ENCODE peak calls at places on chromosomes 4 and X, in seven cellular contexts. One of them, this sample, is unnamed. For H3K9me3, the result is how much of the 10 kb centered on the place peaks cover.

GRCh38 chrX:74449322-74449936 is 28.1 kb downstream of the SLC16A2 start:
- DNase-seq in SK-N-SH: no peak
- DNase-seq in neural progenitor cell: no peak
- DNase-seq in PC-3: peak
- DNase-seq in MM.1S: no peak
- DNase-seq in HCT116: peak
- DNase-seq in hepatocyte: no peak
- DNase-seq in this sample: no peak

GRCh38 chr4:78047366-78047765 is 9.8 kb upstream of the FRAS1 start:
- DNase-seq in SK-N-SH: no peak
- DNase-seq in neural progenitor cell: no peak
- DNase-seq in PC-3: no peak
- DNase-seq in MM.1S: no peak
- DNase-seq in HCT116: no peak
- DNase-seq in hepatocyte: no peak
- DNase-seq in this sample: no peak

GRCh38 chrX:125953769-125954168 is 212.3 kb downstream of the DCAF12L2 start:
- DNase-seq in SK-N-SH: no peak
- DNase-seq in neural progenitor cell: no peak
- DNase-seq in PC-3: no peak
- DNase-seq in MM.1S: no peak
- DNase-seq in HCT116: no peak
- DNase-seq in hepatocyte: no peak
- DNase-seq in this sample: no peak

GRCh38 chr4:6403400-6403685 is 69.1 kb downstream of the PPP2R2C start:
- DNase-seq in SK-N-SH: no peak
- DNase-seq in neural progenitor cell: no peak
- DNase-seq in PC-3: no peak
- DNase-seq in MM.1S: no peak
- DNase-seq in HCT116: no peak
- DNase-seq in hepatocyte: no peak
- DNase-seq in this sample: no peak

GRCh38 chr4:112817933-112818921 is 181.3 kb downstream of the LARP7 start:
- DNase-seq in SK-N-SH: peak
- DNase-seq in neural progenitor cell: peak
- DNase-seq in PC-3: peak
- DNase-seq in MM.1S: peak
- DNase-seq in HCT116: peak
- DNase-seq in hepatocyte: peak
- DNase-seq in this sample: no peak

GRCh38 chrX:46573331-46573895 is at the start of gene CHST7:
- DNase-seq in SK-N-SH: peak
- DNase-seq in neural progenitor cell: peak
- DNase-seq in PC-3: peak
- DNase-seq in MM.1S: peak
- DNase-seq in HCT116: peak
- DNase-seq in hepatocyte: peak
- DNase-seq in this sample: peak

GRCh38 chr4:8472689-8473197 is 32.2 kb downstream of the TRMT44 start:
- DNase-seq in SK-N-SH: no peak
- DNase-seq in neural progenitor cell: no peak
- DNase-seq in PC-3: peak
- DNase-seq in MM.1S: no peak
- DNase-seq in HCT116: no peak
- DNase-seq in hepatocyte: peak
- DNase-seq in this sample: no peak

GRCh38 chrX:48703228-48703627 is 6.7 kb downstream of the SUV39H1 start:
- DNase-seq in SK-N-SH: no peak
- DNase-seq in neural progenitor cell: no peak
- DNase-seq in PC-3: no peak
- DNase-seq in MM.1S: no peak
- DNase-seq in HCT116: no peak
- DNase-seq in hepatocyte: no peak
- DNase-seq in this sample: no peak

GRCh38 chrX:40474205-40474626 is 106.6 kb upstream of the ATP6AP2 start:
- DNase-seq in SK-N-SH: peak
- DNase-seq in neural progenitor cell: peak
- DNase-seq in PC-3: no peak
- DNase-seq in MM.1S: no peak
- DNase-seq in HCT116: no peak
- DNase-seq in hepatocyte: peak
- DNase-seq in this sample: no peak

GRCh38 chrX:134545524-134545923 is 85.6 kb downstream of the HPRT1 start:
- DNase-seq in SK-N-SH: no peak
- DNase-seq in neural progenitor cell: no peak
- DNase-seq in PC-3: no peak
- DNase-seq in MM.1S: no peak
- DNase-seq in HCT116: no peak
- DNase-seq in hepatocyte: no peak
- DNase-seq in this sample: no peak

GRCh38 chr4:20074450-20074849 is 177.3 kb upstream of the SLIT2 start:
- DNase-seq in SK-N-SH: no peak
- DNase-seq in neural progenitor cell: no peak
- DNase-seq in PC-3: peak
- DNase-seq in MM.1S: no peak
- DNase-seq in HCT116: no peak
- DNase-seq in hepatocyte: peak
- DNase-seq in this sample: no peak

GRCh38 chr4:23822181-23822580 is 67.7 kb downstream of the PPARGC1A start:
- DNase-seq in SK-N-SH: no peak
- DNase-seq in neural progenitor cell: no peak
- DNase-seq in PC-3: no peak
- DNase-seq in MM.1S: no peak
- DNase-seq in HCT116: no peak
- DNase-seq in hepatocyte: no peak
- DNase-seq in this sample: no peak

GRCh38 chrX:18890724-18891560 is 93.0 kb downstream of the PHKA2 start:
- DNase-seq in SK-N-SH: no peak
- DNase-seq in neural progenitor cell: no peak
- DNase-seq in PC-3: no peak
- DNase-seq in MM.1S: no peak
- DNase-seq in HCT116: no peak
- DNase-seq in hepatocyte: no peak
- DNase-seq in this sample: no peak

GRCh38 chr4:8366601-8367000 is 73.9 kb downstream of the ACOX3 start:
- DNase-seq in SK-N-SH: no peak
- DNase-seq in neural progenitor cell: no peak
- DNase-seq in PC-3: no peak
- DNase-seq in MM.1S: no peak
- DNase-seq in HCT116: no peak
- DNase-seq in hepatocyte: no peak
- DNase-seq in this sample: no peak

GRCh38 chr4:152200776-152201333 is 335.0 kb downstream of the FBXW7 start:
- DNase-seq in SK-N-SH: no peak
- DNase-seq in neural progenitor cell: no peak
- DNase-seq in PC-3: no peak
- DNase-seq in MM.1S: no peak
- DNase-seq in HCT116: no peak
- DNase-seq in hepatocyte: no peak
- DNase-seq in this sample: no peak

GRCh38 chrX:66815227-66815626 is 176.3 kb upstream of the EDA2R start:
- DNase-seq in SK-N-SH: no peak
- DNase-seq in neural progenitor cell: no peak
- DNase-seq in PC-3: no peak
- DNase-seq in MM.1S: no peak
- DNase-seq in HCT116: no peak
- DNase-seq in hepatocyte: no peak
- DNase-seq in this sample: no peak

GRCh38 chr4:41933997-41934812 is 1.0 kb upstream of the TMEM33 start:
- DNase-seq in SK-N-SH: no peak
- DNase-seq in neural progenitor cell: no peak
- DNase-seq in PC-3: no peak
- DNase-seq in MM.1S: no peak
- DNase-seq in HCT116: peak
- DNase-seq in hepatocyte: no peak
- DNase-seq in this sample: no peak

GRCh38 chr4:139188648-139189416 is 11.8 kb upstream of the ELF2 start:
- DNase-seq in SK-N-SH: no peak
- DNase-seq in neural progenitor cell: no peak
- DNase-seq in PC-3: no peak
- DNase-seq in MM.1S: no peak
- DNase-seq in HCT116: no peak
- DNase-seq in hepatocyte: no peak
- DNase-seq in this sample: no peak

GRCh38 chrX:41025926-41026325 is 59.3 kb upstream of the USP9X start:
- DNase-seq in SK-N-SH: no peak
- DNase-seq in neural progenitor cell: peak
- DNase-seq in PC-3: no peak
- DNase-seq in MM.1S: no peak
- DNase-seq in HCT116: no peak
- DNase-seq in hepatocyte: no peak
- DNase-seq in this sample: no peak

DNA sequence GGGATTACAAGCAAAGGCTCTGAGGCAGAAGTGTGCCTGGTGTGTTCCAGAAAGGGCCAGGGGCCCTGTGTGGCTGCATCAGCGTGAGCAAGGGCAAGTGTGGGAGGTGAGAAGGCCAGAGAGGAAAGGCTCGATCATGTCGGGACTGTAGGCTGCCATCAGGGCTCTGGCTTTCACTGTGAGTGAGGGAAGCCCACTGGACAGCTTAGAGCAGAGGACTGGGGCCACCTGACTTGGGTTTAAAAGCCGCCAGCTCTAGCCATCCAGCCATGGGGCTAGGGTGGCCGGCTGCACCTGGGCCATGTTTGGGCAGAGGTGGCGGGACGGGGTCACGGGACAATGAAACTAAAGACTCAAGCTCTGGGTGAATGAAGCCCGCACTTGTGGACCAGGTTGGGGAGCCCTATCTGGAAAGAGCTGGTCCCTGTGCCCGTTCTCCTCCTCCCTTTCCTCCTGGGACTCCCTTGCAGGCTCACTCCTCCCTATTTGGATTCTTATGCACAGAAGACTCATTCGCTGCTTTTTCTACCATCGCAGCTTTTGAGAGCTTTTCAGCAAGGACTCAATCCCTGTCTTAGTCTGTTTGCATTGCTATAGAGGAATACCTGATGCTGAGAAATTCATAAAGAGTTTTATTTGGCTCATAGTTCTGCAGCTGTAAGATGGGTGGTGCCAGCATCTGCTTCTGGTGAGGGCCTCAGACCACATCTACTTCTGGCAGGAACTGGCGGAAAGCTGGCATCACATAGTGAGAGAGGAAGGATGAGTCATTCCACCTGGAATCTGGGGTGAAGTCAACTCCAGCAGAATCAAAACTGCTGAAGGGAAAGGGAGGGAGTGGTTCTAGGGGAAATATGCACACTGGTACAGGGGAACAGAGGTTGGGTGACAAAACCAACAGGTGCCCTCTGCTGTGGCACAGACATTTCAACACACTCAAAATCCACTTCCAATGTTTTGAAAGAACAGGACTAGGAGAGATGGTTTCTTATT is 15.3 kb downstream of the CTAG1B start:
- DNase-seq in SK-N-SH: no peak
- DNase-seq in neural progenitor cell: no peak
- DNase-seq in PC-3: peak
- DNase-seq in MM.1S: no peak
- DNase-seq in HCT116: peak
- DNase-seq in hepatocyte: peak
- DNase-seq in this sample: no peak
- H3K9me3 ChIP-seq in SK-N-SH: under half
- H3K9me3 ChIP-seq in neural progenitor cell: under half
- H3K9me3 ChIP-seq in PC-3: under half
- H3K9me3 ChIP-seq in MM.1S: under half
- H3K9me3 ChIP-seq in HCT116: under half
- H3K9me3 ChIP-seq in hepatocyte: under half
- H3K9me3 ChIP-seq in this sample: under half

DNA sequence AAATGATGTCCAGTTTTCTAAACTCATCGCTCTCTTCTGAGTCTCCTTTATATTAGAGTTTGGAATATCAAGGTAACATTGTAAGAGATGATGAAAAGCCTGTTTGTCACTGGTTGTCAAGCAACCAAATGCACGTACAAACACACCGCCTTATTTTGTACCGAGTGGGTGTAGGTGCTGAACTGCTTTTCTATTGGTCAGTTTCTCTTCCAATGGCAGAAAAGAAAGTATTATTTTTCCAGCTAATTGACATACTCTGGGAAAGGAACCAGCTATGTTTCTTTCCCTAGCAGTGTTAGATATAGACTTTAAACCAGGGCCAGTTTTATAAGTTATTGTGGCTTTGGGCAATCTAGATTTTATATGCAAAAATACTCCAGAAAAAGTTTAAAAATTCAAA is 6.6 kb upstream of the PPM1K start:
- DNase-seq in SK-N-SH: peak
- DNase-seq in neural progenitor cell: no peak
- DNase-seq in PC-3: peak
- DNase-seq in MM.1S: no peak
- DNase-seq in HCT116: peak
- DNase-seq in hepatocyte: peak
- DNase-seq in this sample: no peak
- TF ChIP-seq EZH2phosphoT487 in SK-N-SH: no peak
- TF ChIP-seq EZH2phosphoT487 in neural progenitor cell: no peak
- TF ChIP-seq EZH2phosphoT487 in PC-3: no peak
- TF ChIP-seq EZH2phosphoT487 in MM.1S: no peak
- TF ChIP-seq EZH2phosphoT487 in HCT116: no peak
- TF ChIP-seq EZH2phosphoT487 in hepatocyte: no peak
- TF ChIP-seq EZH2phosphoT487 in this sample: no peak

GRCh38 chrX:141469469-141469868 is 115.1 kb downstream of the SPANXA1 start:
- DNase-seq in SK-N-SH: no peak
- DNase-seq in neural progenitor cell: no peak
- DNase-seq in PC-3: peak
- DNase-seq in MM.1S: no peak
- DNase-seq in HCT116: no peak
- DNase-seq in hepatocyte: no peak
- DNase-seq in this sample: no peak

GRCh38 chrX:141468940-141469339 is 115.6 kb downstream of the SPANXA1 start:
- DNase-seq in SK-N-SH: no peak
- DNase-seq in neural progenitor cell: no peak
- DNase-seq in PC-3: peak
- DNase-seq in MM.1S: no peak
- DNase-seq in HCT116: no peak
- DNase-seq in hepatocyte: no peak
- DNase-seq in this sample: no peak

GRCh38 chrX:141467442-141467841 is 117.1 kb downstream of the SPANXA1 start:
- DNase-seq in SK-N-SH: peak
- DNase-seq in neural progenitor cell: peak
- DNase-seq in PC-3: peak
- DNase-seq in MM.1S: no peak
- DNase-seq in HCT116: no peak
- DNase-seq in hepatocyte: no peak
- DNase-seq in this sample: no peak
- TF ChIP-seq CTCF in SK-N-SH: peak
- TF ChIP-seq CTCF in neural progenitor cell: peak
- TF ChIP-seq CTCF in PC-3: peak
- TF ChIP-seq CTCF in MM.1S: no peak
- TF ChIP-seq CTCF in HCT116: no peak
- TF ChIP-seq CTCF in hepatocyte: no peak
- TF ChIP-seq CTCF in this sample: no peak

GRCh38 chr4:33661636-33662035 is 2582.7 kb downstream of the ARAP2 start:
- DNase-seq in SK-N-SH: no peak
- DNase-seq in neural progenitor cell: no peak
- DNase-seq in PC-3: no peak
- DNase-seq in MM.1S: no peak
- DNase-seq in HCT116: no peak
- DNase-seq in hepatocyte: no peak
- DNase-seq in this sample: no peak
- H3K9me3 ChIP-seq in SK-N-SH: under half
- H3K9me3 ChIP-seq in neural progenitor cell: under half
- H3K9me3 ChIP-seq in PC-3: under half
- H3K9me3 ChIP-seq in MM.1S: under half
- H3K9me3 ChIP-seq in HCT116: under half
- H3K9me3 ChIP-seq in hepatocyte: under half
- H3K9me3 ChIP-seq in this sample: under half